ENCODE peak calls at places on chromosome 18, in six cellular contexts. S is H1, M is SK-N-SH, T is GM12878, A is HCT116, K is K562. D is an unnamed sample.

GRCh38 chr18:1846640-1847039 is 724.7 kb downstream of the METTL4 start:
- DNase-seq in S (no peak), M (no peak), T (no peak), A (no peak), K (no peak), D (no peak)

GRCh38 chr18:74793746-74794145 is 196.1 kb downstream of the ZNF407 start:
- DNase-seq in S (no peak), M (no peak), T (no peak), A (no peak), K (no peak), D (no peak)

GRCh38 chr18:61528961-61529360 is 195.7 kb downstream of the CDH20 start:
- DNase-seq in S (no peak), M (no peak), T (no peak), A (no peak), K (no peak), D (no peak)

GRCh38 chr18:50268022-50268747 is 1.9 kb upstream of the CFAP53 start:
- DNase-seq in S (peak; percentile 75), M (peak; percentile 51), T (peak; percentile 62), A (no peak), K (no peak), D (no peak)

GRCh38 chr18:31929273-31929672 is 13.7 kb downstream of the TRAPPC8 start:
- DNase-seq in S (no peak), M (no peak), T (no peak), A (no peak), K (no peak), D (no peak)

GRCh38 chr18:1906421-1906820 is 664.9 kb downstream of the METTL4 start:
- DNase-seq in S (no peak), M (no peak), T (no peak), A (no peak), K (no peak), D (no peak)

GRCh38 chr18:34976899-34977786 is 64.1 kb upstream of the MAPRE2 start:
- DNase-seq in S (no peak), M (peak; percentile 86), T (no peak), A (no peak), K (peak; percentile 59), D (no peak)

GRCh38 chr18:3048820-3049349 is 35.9 kb upstream of the LPIN2 start:
- DNase-seq in S (no peak), M (no peak), T (no peak), A (no peak), K (no peak), D (no peak)

GRCh38 chr18:69953191-69953590 is 5.5 kb upstream of the CD226 start:
- DNase-seq in S (no peak), M (no peak), T (no peak), A (no peak), K (no peak), D (no peak)

GRCh38 chr18:76686737-76687231 is 135.6 kb upstream of the ZNF236 start:
- DNase-seq in S (no peak), M (peak; percentile 77), T (peak; percentile 15), A (peak; percentile 44), K (no peak), D (peak; percentile 22)

GRCh38 chr18:8673276-8674209 is 31.8 kb upstream of the MTCL1 start:
- DNase-seq in S (no peak), M (no peak), T (peak; percentile 52), A (no peak), K (no peak), D (peak; percentile 67)

GRCh38 chr18:72762505-72763122 is 105.2 kb downstream of the NETO1 start:
- DNase-seq in S (no peak), M (peak; percentile 30), T (peak; percentile 12), A (peak; percentile 6), K (peak; percentile 12), D (peak; percentile 30)

GRCh38 chr18:35005963-35006577 is 35.1 kb upstream of the MAPRE2 start:
- DNase-seq in S (no peak), M (peak; percentile 60), T (no peak), A (peak; percentile 71), K (peak; percentile 68), D (peak; percentile 46)

GRCh38 chr18:53093650-53094049 is 753.7 kb downstream of the DCC start:
- DNase-seq in S (no peak), M (no peak), T (no peak), A (no peak), K (no peak), D (no peak)

GRCh38 chr18:13549879-13550231 is 176.5 kb downstream of the FAM210A start:
- DNase-seq in S (no peak), M (no peak), T (no peak), A (no peak), K (no peak), D (no peak)

GRCh38 chr18:45589559-45590041 is 25.7 kb upstream of the SLC14A2 start:
- DNase-seq in S (no peak), M (peak; percentile 30), T (no peak), A (no peak), K (no peak), D (no peak)

GRCh38 chr18:8721716-8722115 is 16.4 kb downstream of the MTCL1 start:
- DNase-seq in S (no peak), M (no peak), T (no peak), A (peak; percentile 48), K (no peak), D (no peak)

GRCh38 chr18:985301-985700 is 80.6 kb downstream of the ADCYAP1 start:
- DNase-seq in S (no peak), M (no peak), T (no peak), A (no peak), K (no peak), D (no peak)

GRCh38 chr18:30927517-30928075 is 114.9 kb downstream of the DSC3 start:
- DNase-seq in S (no peak), M (no peak), T (no peak), A (no peak), K (no peak), D (no peak)

GRCh38 chr18:3667255-3668137 is 217.5 kb downstream of the TGIF1 start:
- DNase-seq in S (no peak), M (no peak), T (no peak), A (no peak), K (no peak), D (no peak)

GRCh38 chr18:10768221-10768620 is 242.4 kb downstream of the NAPG start:
- DNase-seq in S (no peak), M (no peak), T (no peak), A (no peak), K (no peak), D (no peak)

GRCh38 chr18:54215069-54215468 is 9.4 kb downstream of the MBD2 start:
- DNase-seq in S (no peak), M (no peak), T (no peak), A (no peak), K (no peak), D (no peak)

GRCh38 chr18:44737623-44738022 is 56.9 kb downstream of the SETBP1 start:
- DNase-seq in S (no peak), M (no peak), T (no peak), A (no peak), K (no peak), D (no peak)

GRCh38 chr18:76363451-76364120 is 131.5 kb downstream of the ZNF516 start:
- DNase-seq in S (no peak), M (no peak), T (no peak), A (no peak), K (no peak), D (no peak)

GRCh38 chr18:76453057-76453561 is 41.9 kb downstream of the ZNF516 start:
- DNase-seq in S (no peak), M (no peak), T (no peak), A (no peak), K (no peak), D (no peak)

GRCh38 chr18:74897971-74898657 is 300.4 kb downstream of the ZNF407 start:
- DNase-seq in S (no peak), M (no peak), T (no peak), A (no peak), K (no peak), D (no peak)

GRCh38 chr18:76265375-76266225 is 229.4 kb downstream of the ZNF516 start:
- DNase-seq in S (no peak), M (no peak), T (no peak), A (no peak), K (no peak), D (no peak)

GRCh38 chr18:62101236-62101635 is 85.6 kb downstream of the PIGN start:
- DNase-seq in S (no peak), M (no peak), T (no peak), A (no peak), K (no peak), D (no peak)

GRCh38 chr18:33115476-33115875 is 325.0 kb downstream of the CCDC178 start:
- DNase-seq in S (no peak), M (no peak), T (no peak), A (no peak), K (no peak), D (no peak)
- TF ChIP-seq SIN3A in S (no peak), M (no peak), T (no peak), A (no peak), K (no peak), D (no peak)

DNA sequence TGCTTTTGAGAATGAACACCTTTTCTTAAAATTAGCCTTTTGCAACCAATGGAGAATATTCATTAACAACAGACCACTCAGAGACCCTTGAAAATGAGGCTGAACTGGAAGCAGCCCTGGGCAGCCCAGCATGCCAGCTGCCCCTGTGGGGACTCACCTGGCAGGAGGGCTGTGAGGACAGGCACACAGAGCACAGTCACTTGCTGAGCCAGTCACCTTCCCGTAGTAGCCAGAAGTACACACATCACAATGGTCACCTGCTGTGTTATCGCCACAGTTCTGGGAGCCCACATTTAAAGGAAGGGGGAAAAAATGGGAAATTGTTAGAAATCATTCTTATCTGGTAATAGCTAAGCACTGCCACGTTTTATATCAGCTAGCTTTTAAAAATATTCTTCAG is 115.5 kb downstream of the LAMA1 start:
- DNase-seq in S (no peak), M (no peak), T (no peak), A (no peak), K (no peak), D (no peak)
- TF ChIP-seq SIN3A in S (no peak), M (no peak), T (no peak), A (no peak), K (no peak), D (no peak)

GRCh38 chr18:22667616-22668422 is 250.1 kb upstream of the CTAGE1 start:
- DNase-seq in S (no peak), M (no peak), T (peak; percentile 20), A (peak; percentile 34), K (peak; percentile 88), D (no peak)
- TF ChIP-seq SIN3A in S (no peak), M (no peak), T (no peak), A (no peak), K (no peak), D (no peak)

GRCh38 chr18:37729715-37730114 is 164.1 kb upstream of the CELF4 start:
- DNase-seq in S (no peak), M (no peak), T (no peak), A (no peak), K (no peak), D (no peak)
- TF ChIP-seq SIN3A in S (no peak), M (no peak), T (no peak), A (no peak), K (no peak), D (no peak)